ENCODE peak calls at places on chromosomes 3 and 15, in ten cellular contexts. M is hepatic stellate cell; W is HT-29; E is stimulated activated CD4-positive, alpha-beta T cell treated with anti-CD3 and anti-CD28 coated beads, Interleukin-4, amount 100 ng/mL, for 48 hours; V is Ammon's horn; F is GM10248; K is epithelial cell of esophagus; S is activated CD8-positive, alpha-beta memory T cell treated with anti-CD3 and anti-CD28 coated beads, Interleukin-2, amount 50 U/mL, for 48 hours; D is nephron progenitor cell; I is brain microvascular endothelial cell. B is an unnamed sample.

GRCh38 chr3:50572158-50572557 is 2.8 kb downstream of the HEMK1 start:
- DNase-seq in M (peak; percentile 87), W (peak; percentile 72), E (peak; percentile 71), V (peak; percentile 74), F (peak; percentile 81), K (peak; percentile 73), S (peak; percentile 88), D (peak; percentile 74), I (peak; percentile 56), B (peak; percentile 33)

GRCh38 chr3:160860346-160860745 is 104.3 kb downstream of the PPM1L start:
- DNase-seq in M (no peak), W (no peak), E (no peak), V (no peak), F (no peak), K (no peak), S (no peak), D (no peak), I (no peak), B (no peak)

GRCh38 chr3:194187543-194187942 is 51.6 kb downstream of the HES1 start:
- DNase-seq in M (no peak), W (no peak), E (no peak), V (no peak), F (no peak), K (no peak), S (no peak), D (no peak), I (no peak), B (no peak)

GRCh38 chr15:29962404-29962803 is 120.4 kb upstream of the GOLGA8J start:
- DNase-seq in M (no peak), W (no peak), E (no peak), V (no peak), F (no peak), K (no peak), S (no peak), D (no peak), I (no peak), B (no peak)

GRCh38 chr3:16338999-16339398 is 74.0 kb downstream of the OXNAD1 start:
- DNase-seq in M (peak; percentile 82), W (no peak), E (no peak), V (peak; percentile 76), F (no peak), K (peak; percentile 93), S (no peak), D (no peak), I (peak; percentile 93), B (no peak)

GRCh38 chr3:186612065-186612464 is 795 bp upstream of the AHSG start:
- DNase-seq in M (no peak), W (no peak), E (no peak), V (no peak), F (no peak), K (no peak), S (no peak), D (no peak), I (no peak), B (no peak)

GRCh38 chr3:15575446-15575845 is 25.9 kb downstream of the HACL1 start:
- DNase-seq in M (no peak), W (no peak), E (no peak), V (no peak), F (no peak), K (no peak), S (no peak), D (no peak), I (no peak), B (no peak)

GRCh38 chr3:101677436-101678286 is 729 bp upstream of the ZBTB11 start:
- DNase-seq in M (no peak), W (peak; percentile 51), E (no peak), V (no peak), F (no peak), K (peak; percentile 30), S (no peak), D (no peak), I (no peak), B (no peak)

GRCh38 chr3:111385971-111386495 is 156.0 kb upstream of the CD96 start:
- DNase-seq in M (no peak), W (no peak), E (no peak), V (no peak), F (no peak), K (no peak), S (no peak), D (no peak), I (no peak), B (no peak)

GRCh38 chr15:101156509-101157159 is 95.2 kb downstream of the CHSY1 start:
- DNase-seq in M (no peak), W (no peak), E (no peak), V (no peak), F (peak; percentile 86), K (no peak), S (no peak), D (peak; percentile 28), I (peak; percentile 78), B (peak; percentile 47)

GRCh38 chr3:32403663-32404062 is 12.0 kb downstream of the CMTM7 start:
- DNase-seq in M (no peak), W (no peak), E (no peak), V (no peak), F (no peak), K (peak; percentile 84), S (no peak), D (no peak), I (no peak), B (no peak)

B was measured in SK-N-DZ.